ENCODE peak calls at places on chromosomes 7 and 10, in five cellular contexts. S is G401, A is posterior vena cava, M is AG09319, L is astrocyte of the spinal cord. U is an unnamed sample.

GRCh38 chr7:40047661-40048060 is 86.8 kb downstream of the MPLKIP start:
- DNase-seq in L (no peak), S (no peak), M (no peak), A (no peak), U (no peak)

GRCh38 chr7:122380993-122381392 is 76.4 kb upstream of the FEZF1 start:
- DNase-seq in A (no peak), S (no peak), M (no peak), L (no peak), U (no peak)

GRCh38 chr7:6554848-6555247 is 3.6 kb upstream of the GRID2IP start:
- DNase-seq in A (no peak), S (no peak), M (no peak), L (no peak), U (no peak)

GRCh38 chr7:31027161-31027965 is 24.7 kb upstream of the ADCYAP1R1 start:
- DNase-seq in A (no peak), S (peak; percentile 47), L (no peak), M (no peak), U (no peak)

GRCh38 chr10:129792864-129793263 is 171.2 kb downstream of the EBF3 start:
- DNase-seq in L (no peak), S (no peak), A (peak; percentile 18), M (no peak), U (no peak)

GRCh38 chr10:31353574-31353973 is 34.6 kb downstream of the ZEB1 start:
- DNase-seq in M (peak; percentile 7), A (no peak), S (no peak), L (peak; percentile 72), U (no peak)

GRCh38 chr7:25714013-25714412 is 438.0 kb upstream of the NFE2L3 start:
- DNase-seq in M (no peak), L (no peak), S (peak; percentile 59), A (no peak), U (no peak)

GRCh38 chr7:102453319-102453718 is 11.3 kb downstream of the ALKBH4 start:
- DNase-seq in L (no peak), M (no peak), A (no peak), S (peak; percentile 88), U (no peak)

GRCh38 chr10:78116451-78116850 is 82.8 kb downstream of the RPS24 start:
- DNase-seq in M (no peak), L (no peak), S (no peak), A (no peak), U (no peak)

GRCh38 chr7:2926120-2926897 is 82.2 kb upstream of the GNA12 start:
- DNase-seq in L (no peak), M (no peak), A (peak; percentile 28), S (no peak), U (no peak)

GRCh38 chr10:50362547-50363125 is 111.3 kb upstream of the ASAH2 start:
- DNase-seq in M (no peak), L (no peak), A (no peak), S (no peak), U (no peak)

GRCh38 chr7:131109011-131109756 is 218.5 kb upstream of the MKLN1 start:
- DNase-seq in S (peak; percentile 33), A (no peak), M (no peak), L (peak; percentile 13), U (no peak)

GRCh38 chr10:98916751-98917150 is 318.9 kb downstream of the HPSE2 start:
- DNase-seq in A (no peak), S (no peak), L (no peak), M (no peak), U (no peak)

GRCh38 chr10:131207176-131207575 is 104.3 kb downstream of the TCERG1L start:
- DNase-seq in L (no peak), A (peak; percentile 47), S (no peak), M (no peak), U (no peak)

GRCh38 chr7:43441217-43441616 is 141.7 kb upstream of the STK17A start:
- DNase-seq in A (no peak), S (no peak), M (no peak), L (no peak), U (no peak)

GRCh38 chr10:86586516-86586915 is 64.9 kb upstream of the WAPL start:
- DNase-seq in M (no peak), L (no peak), S (peak; percentile 5), A (no peak), U (no peak)

GRCh38 chr10:114103286-114103685 is 59.6 kb downstream of the ADRB1 start:
- DNase-seq in S (peak; percentile 73), L (peak; percentile 68), M (peak; percentile 31), A (no peak), U (no peak)

GRCh38 chr7:39587393-39587792 is 21.2 kb downstream of the YAE1 start:
- DNase-seq in S (no peak), A (no peak), M (no peak), L (no peak), U (no peak)

GRCh38 chr10:103762924-103763323 is 92.5 kb downstream of the SH3PXD2A start:
- DNase-seq in A (no peak), S (no peak), M (no peak), L (no peak), U (no peak)